ENCODE peak calls at places on chromosomes 4 and X, in eight cellular contexts. I is stimulated activated CD4-positive, alpha-beta T cell treated with anti-CD3 and anti-CD28 coated beads, Interleukin-15, amount 100 ng/mL, for 1 hour; X is stimulated activated CD8-positive, alpha-beta memory T cell treated with anti-CD3 and anti-CD28 coated beads, Interleukin-2, amount 100 ng/mL, for 48 hours; Z is NCI-H82; N is EL; D is BJ; F is WTC11; L is G401. J is an unnamed sample.

GRCh38 chr4:112343330-112343729 is 46.2 kb downstream of the ALPK1 start:
- DNase-seq in Z (no peak), N (no peak), F (no peak), I (no peak), D (no peak), X (no peak), L (no peak), J (no peak)

GRCh38 chrX:64842492-64842891 is 133.8 kb downstream of the ZC4H2 start:
- DNase-seq in F (no peak), I (no peak), Z (no peak), X (no peak), L (no peak), D (no peak), N (no peak), J (no peak)

GRCh38 chr4:1600811-1601532 is 83.1 kb downstream of the FAM53A start:
- DNase-seq in N (no peak), X (no peak), D (no peak), Z (peak), F (no peak), L (no peak), I (no peak), J (peak)

GRCh38 chr4:25424539-25425228 is 47.6 kb downstream of the ANAPC4 start:
- DNase-seq in I (no peak), N (no peak), X (no peak), L (peak), Z (no peak), D (no peak), F (no peak), J (no peak)

GRCh38 chrX:17567173-17567572 is 170.1 kb upstream of the SCML1 start:
- DNase-seq in L (peak), D (no peak), F (no peak), N (no peak), I (no peak), X (no peak), Z (no peak), J (no peak)

GRCh38 chrX:115583730-115584004 is 22.7 kb downstream of the PLS3 start:
- DNase-seq in I (no peak), D (no peak), X (no peak), N (no peak), L (no peak), F (no peak), Z (no peak), J (no peak)

GRCh38 chrX:116272881-116273280 is 102.3 kb downstream of the AGTR2 start:
- DNase-seq in I (no peak), L (no peak), N (peak), D (no peak), X (no peak), F (no peak), Z (no peak), J (no peak)

GRCh38 chr4:146446555-146446954 is 75.2 kb downstream of the SLC10A7 start:
- DNase-seq in X (no peak), Z (no peak), I (no peak), L (no peak), D (no peak), F (no peak), N (no peak), J (no peak)

GRCh38 chrX:53262918-53263394 is 18.4 kb downstream of the IQSEC2 start:
- DNase-seq in F (no peak), I (no peak), D (no peak), Z (no peak), L (no peak), X (no peak), N (peak), J (no peak)

GRCh38 chr4:161577604-161578301 is 586.0 kb downstream of the FSTL5 start:
- DNase-seq in Z (no peak), D (peak), F (no peak), L (no peak), X (no peak), N (peak), I (no peak), J (no peak)

GRCh38 chrX:152821145-152821765 is 9.3 kb downstream of the CETN2 start:
- DNase-seq in F (peak), I (no peak), X (no peak), L (no peak), D (no peak), Z (peak), N (peak), J (peak)